ENCODE peak calls at places on chromosomes 12 and 14, in seven cellular contexts. One of them, this sample, is unnamed.

GRCh38 chr12:52542157-52542556 is 10.8 kb downstream of the KRT71 start:
- DNase-seq in thoracic aorta: no peak
- DNase-seq in uterus: no peak
- DNase-seq in cardiac muscle cell: no peak
- DNase-seq in transverse colon: no peak
- DNase-seq in left lung: no peak
- DNase-seq in DND-41: no peak
- DNase-seq in this sample: no peak

GRCh38 chr12:124386059-124386458 is 91.2 kb downstream of the RFLNA start:
- DNase-seq in uterus: peak; percentile 46
- DNase-seq in DND-41: no peak
- DNase-seq in thoracic aorta: no peak
- DNase-seq in cardiac muscle cell: peak; percentile 38
- DNase-seq in left lung: no peak
- DNase-seq in transverse colon: no peak
- DNase-seq in this sample: no peak

GRCh38 chr12:127516467-127516866 is 750.5 kb upstream of the TMEM132C start:
- DNase-seq in left lung: no peak
- DNase-seq in uterus: no peak
- DNase-seq in thoracic aorta: no peak
- DNase-seq in transverse colon: no peak
- DNase-seq in cardiac muscle cell: no peak
- DNase-seq in DND-41: no peak
- DNase-seq in this sample: no peak

GRCh38 chr12:91222746-91223145 is 40.1 kb upstream of the DCN start:
- DNase-seq in left lung: no peak
- DNase-seq in cardiac muscle cell: peak; percentile 65
- DNase-seq in DND-41: no peak
- DNase-seq in uterus: no peak
- DNase-seq in thoracic aorta: no peak
- DNase-seq in transverse colon: no peak
- DNase-seq in this sample: no peak

GRCh38 chr12:18320036-18320617 is 58.8 kb downstream of the PIK3C2G start:
- DNase-seq in thoracic aorta: no peak
- DNase-seq in DND-41: no peak
- DNase-seq in uterus: no peak
- DNase-seq in cardiac muscle cell: peak; percentile 86
- DNase-seq in transverse colon: no peak
- DNase-seq in left lung: no peak
- DNase-seq in this sample: no peak

GRCh38 chr12:78096909-78097597 is 266.4 kb downstream of the NAV3 start:
- DNase-seq in cardiac muscle cell: peak; percentile 78
- DNase-seq in transverse colon: no peak
- DNase-seq in DND-41: no peak
- DNase-seq in uterus: peak; percentile 28
- DNase-seq in left lung: no peak
- DNase-seq in thoracic aorta: no peak
- DNase-seq in this sample: no peak

GRCh38 chr14:38721822-38722431 is 381.1 kb downstream of the SEC23A start:
- DNase-seq in left lung: peak; percentile 44
- DNase-seq in DND-41: peak; percentile 46
- DNase-seq in uterus: peak; percentile 21
- DNase-seq in thoracic aorta: no peak
- DNase-seq in transverse colon: peak; percentile 79
- DNase-seq in cardiac muscle cell: peak; percentile 72
- DNase-seq in this sample: peak; percentile 63

GRCh38 chr14:34147461-34147860 is 196.6 kb upstream of the EGLN3 start:
- DNase-seq in thoracic aorta: no peak
- DNase-seq in left lung: no peak
- DNase-seq in uterus: no peak
- DNase-seq in cardiac muscle cell: no peak
- DNase-seq in DND-41: no peak
- DNase-seq in transverse colon: no peak
- DNase-seq in this sample: peak; percentile 39

GRCh38 chr12:107891967-107892366 is 117.5 kb downstream of the ASCL4 start:
- DNase-seq in cardiac muscle cell: peak; percentile 20
- DNase-seq in DND-41: no peak
- DNase-seq in uterus: no peak
- DNase-seq in thoracic aorta: no peak
- DNase-seq in transverse colon: no peak
- DNase-seq in left lung: no peak
- DNase-seq in this sample: no peak

GRCh38 chr12:95790025-95790911 is at the start of gene NTN4:
- DNase-seq in left lung: peak; percentile 54
- DNase-seq in DND-41: peak; percentile 20
- DNase-seq in transverse colon: peak; percentile 64
- DNase-seq in cardiac muscle cell: peak; percentile 40
- DNase-seq in uterus: peak; percentile 22
- DNase-seq in thoracic aorta: no peak
- DNase-seq in this sample: peak; percentile 52

GRCh38 chr14:98297567-98297966 is 974.4 kb downstream of the BCL11B start:
- DNase-seq in uterus: no peak
- DNase-seq in transverse colon: no peak
- DNase-seq in cardiac muscle cell: no peak
- DNase-seq in left lung: no peak
- DNase-seq in DND-41: no peak
- DNase-seq in thoracic aorta: no peak
- DNase-seq in this sample: no peak

GRCh38 chr12:23775208-23775607 is 174.3 kb downstream of the SOX5 start:
- DNase-seq in DND-41: no peak
- DNase-seq in transverse colon: no peak
- DNase-seq in thoracic aorta: no peak
- DNase-seq in uterus: no peak
- DNase-seq in cardiac muscle cell: no peak
- DNase-seq in left lung: no peak
- DNase-seq in this sample: no peak

DNA sequence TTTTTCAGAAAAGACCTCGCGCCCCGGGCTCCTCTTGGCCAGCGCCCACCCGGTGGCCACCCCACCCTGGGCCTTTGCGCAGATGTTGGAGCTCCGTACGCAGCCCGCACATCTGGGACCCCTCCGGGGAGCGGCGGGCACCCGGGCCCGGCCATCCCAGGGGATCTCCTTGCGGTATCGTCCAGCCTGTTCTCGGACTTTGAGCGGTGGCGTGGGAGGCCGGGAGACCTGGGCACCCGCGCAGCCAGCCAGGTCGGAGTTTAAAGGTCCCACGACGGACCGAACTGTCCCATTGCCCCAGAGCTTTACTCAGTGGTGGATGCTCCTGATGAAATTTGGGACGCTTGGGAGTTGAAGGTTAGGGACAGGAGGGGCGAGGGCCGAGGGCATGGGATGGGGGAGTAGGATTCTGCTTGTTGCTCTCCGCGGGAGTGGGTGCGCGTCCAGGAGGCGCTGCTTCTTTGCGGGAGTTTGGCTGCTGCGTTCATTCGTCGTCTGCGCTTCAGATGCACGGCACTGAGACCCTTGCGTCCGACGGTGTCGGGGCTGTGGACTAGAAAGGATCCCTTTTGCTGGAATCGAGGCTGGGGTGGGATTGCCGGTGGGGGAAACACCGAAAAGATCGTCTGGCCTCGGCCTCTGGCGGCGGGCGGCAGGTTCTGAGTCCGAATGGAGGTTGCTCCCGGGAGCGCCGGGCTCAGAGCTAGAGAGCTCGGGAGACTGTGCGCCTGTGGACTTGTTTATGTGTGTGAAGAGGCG is 1.4 kb downstream of the NTF3 start:
- DNase-seq in uterus: no peak
- DNase-seq in transverse colon: no peak
- DNase-seq in thoracic aorta: no peak
- DNase-seq in left lung: no peak
- DNase-seq in DND-41: no peak
- DNase-seq in cardiac muscle cell: no peak
- DNase-seq in this sample: no peak
- TF ChIP-seq CTCF in uterus: no peak
- TF ChIP-seq CTCF in transverse colon: no peak
- TF ChIP-seq CTCF in thoracic aorta: no peak
- TF ChIP-seq CTCF in left lung: no peak
- TF ChIP-seq CTCF in DND-41: no peak
- TF ChIP-seq CTCF in cardiac muscle cell: no peak
- TF ChIP-seq CTCF in this sample: no peak

GRCh38 chr14:53883739-53884138 is 72.9 kb downstream of the BMP4 start:
- DNase-seq in left lung: no peak
- DNase-seq in cardiac muscle cell: no peak
- DNase-seq in uterus: no peak
- DNase-seq in DND-41: no peak
- DNase-seq in thoracic aorta: no peak
- DNase-seq in transverse colon: no peak
- DNase-seq in this sample: no peak
- H3K4me1 ChIP-seq in left lung: no peaks in the 10 kb centered on the region
- H3K4me1 ChIP-seq in cardiac muscle cell: no peaks in the 10 kb centered on the region
- H3K4me1 ChIP-seq in uterus: no peaks in the 10 kb centered on the region
- H3K4me1 ChIP-seq in DND-41: peaks cover 69% of the 10 kb centered on the region
- H3K4me1 ChIP-seq in thoracic aorta: no peaks in the 10 kb centered on the region
- H3K4me1 ChIP-seq in transverse colon: no peaks in the 10 kb centered on the region
- H3K4me1 ChIP-seq in this sample: no peaks in the 10 kb centered on the region

GRCh38 chr12:104986022-104986941 is at the start of gene NOPCHAP1:
- DNase-seq in cardiac muscle cell: peak; percentile 89
- DNase-seq in left lung: peak; percentile 93
- DNase-seq in thoracic aorta: peak; percentile 85
- DNase-seq in DND-41: peak; percentile 94
- DNase-seq in uterus: peak; percentile 92
- DNase-seq in transverse colon: peak; percentile 95
- DNase-seq in this sample: peak; percentile 87

GRCh38 chr12:104990950-104991349 is 4.8 kb downstream of the NOPCHAP1 start:
- DNase-seq in left lung: no peak
- DNase-seq in transverse colon: no peak
- DNase-seq in cardiac muscle cell: no peak
- DNase-seq in DND-41: no peak
- DNase-seq in thoracic aorta: no peak
- DNase-seq in uterus: no peak
- DNase-seq in this sample: no peak

DNA sequence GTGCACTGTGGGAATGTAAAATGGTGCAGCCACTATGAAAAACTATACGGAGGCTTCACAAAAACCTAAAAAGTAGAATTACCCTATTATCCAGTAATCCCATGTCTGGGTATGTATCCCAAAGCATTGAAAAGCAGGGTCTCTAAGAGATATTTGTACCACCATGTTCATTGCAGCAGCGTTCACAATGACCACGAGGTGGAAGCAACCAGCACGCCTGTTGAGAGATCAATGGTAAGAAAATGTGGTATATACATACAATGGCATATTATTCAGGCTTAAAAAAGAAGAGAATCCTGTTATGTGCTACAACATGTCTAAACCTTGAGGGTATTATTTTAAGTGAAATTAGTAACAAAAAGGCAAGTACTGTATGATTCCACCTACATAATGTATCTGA is 910 bp upstream of the NOPCHAP1 start:
- DNase-seq in transverse colon: no peak
- DNase-seq in cardiac muscle cell: no peak
- DNase-seq in DND-41: no peak
- DNase-seq in left lung: no peak
- DNase-seq in thoracic aorta: no peak
- DNase-seq in uterus: no peak
- DNase-seq in this sample: no peak
- TF ChIP-seq CTCF in transverse colon: no peak
- TF ChIP-seq CTCF in cardiac muscle cell: no peak
- TF ChIP-seq CTCF in DND-41: no peak
- TF ChIP-seq CTCF in left lung: no peak
- TF ChIP-seq CTCF in thoracic aorta: no peak
- TF ChIP-seq CTCF in uterus: no peak
- TF ChIP-seq CTCF in this sample: no peak

GRCh38 chr12:57241556-57242310 is 9.3 kb downstream of the STAC3 start:
- DNase-seq in DND-41: no peak
- DNase-seq in uterus: no peak
- DNase-seq in transverse colon: no peak
- DNase-seq in cardiac muscle cell: no peak
- DNase-seq in left lung: no peak
- DNase-seq in thoracic aorta: no peak
- DNase-seq in this sample: no peak
- H3K4me1 ChIP-seq in DND-41: peaks cover 37% of the 10 kb centered on the region
- H3K4me1 ChIP-seq in uterus: no peaks in the 10 kb centered on the region
- H3K4me1 ChIP-seq in transverse colon: peaks cover 55% of the 10 kb centered on the region
- H3K4me1 ChIP-seq in cardiac muscle cell: peaks cover 10% of the 10 kb centered on the region
- H3K4me1 ChIP-seq in left lung: peaks cover 70% of the 10 kb centered on the region
- H3K4me1 ChIP-seq in thoracic aorta: peaks cover 63% of the 10 kb centered on the region
- H3K4me1 ChIP-seq in this sample: peaks cover 22% of the 10 kb centered on the region